ENCODE peak calls at places on chromosomes 13 and 19, in four cellular contexts. F, S, X and I are unnamed samples.
A peak's percentile ranks its signal among the peaks of the same experiment; 100 is the strongest.

GRCh38 chr13:75704194-75704941 is 68.2 kb downstream of the LMO7 start:
- DNase-seq in F (no peak), S (no peak), X (no peak), I (no peak)

GRCh38 chr13:111152836-111153235 is 37.7 kb downstream of the ARHGEF7 start:
- DNase-seq in F (no peak), S (no peak), X (no peak), I (no peak)

GRCh38 chr13:20017365-20017711 is 58.8 kb downstream of the ZMYM2 start:
- DNase-seq in F (no peak), S (no peak), X (no peak), I (no peak)

GRCh38 chr19:40592170-40592569 is 9.0 kb upstream of the LTBP4 start:
- DNase-seq in F (peak; percentile 73), S (no peak), X (no peak), I (no peak)

GRCh38 chr19:32652893-32653625 is 21.9 kb downstream of the ANKRD27 start:
- DNase-seq in F (no peak), S (peak; percentile 66), X (peak; percentile 74), I (no peak)

GRCh38 chr13:20465218-20465879 is 60.3 kb downstream of the CRYL1 start:
- DNase-seq in F (no peak), S (peak; percentile 42), X (no peak), I (no peak)

GRCh38 chr13:111122056-111122455 is 6.9 kb downstream of the ARHGEF7 start:
- DNase-seq in F (peak; percentile 38), S (no peak), X (no peak), I (no peak)

GRCh38 chr13:73602295-73602694 is 531.9 kb downstream of the KLF12 start:
- DNase-seq in F (no peak), S (no peak), X (no peak), I (peak; percentile 12)

GRCh38 chr19:12034610-12035009 is 869 bp downstream of the ZNF433 start:
- DNase-seq in F (no peak), S (no peak), X (no peak), I (peak; percentile 12)

GRCh38 chr19:6551607-6552450 is 21.0 kb downstream of the TNFSF9 start:
- DNase-seq in F (no peak), S (peak; percentile 35), X (no peak), I (peak; percentile 56)

GRCh38 chr19:32677657-32678056 is 2.0 kb downstream of the RGS9BP start:
- DNase-seq in F (no peak), S (no peak), X (no peak), I (peak; percentile 97)

DNA sequence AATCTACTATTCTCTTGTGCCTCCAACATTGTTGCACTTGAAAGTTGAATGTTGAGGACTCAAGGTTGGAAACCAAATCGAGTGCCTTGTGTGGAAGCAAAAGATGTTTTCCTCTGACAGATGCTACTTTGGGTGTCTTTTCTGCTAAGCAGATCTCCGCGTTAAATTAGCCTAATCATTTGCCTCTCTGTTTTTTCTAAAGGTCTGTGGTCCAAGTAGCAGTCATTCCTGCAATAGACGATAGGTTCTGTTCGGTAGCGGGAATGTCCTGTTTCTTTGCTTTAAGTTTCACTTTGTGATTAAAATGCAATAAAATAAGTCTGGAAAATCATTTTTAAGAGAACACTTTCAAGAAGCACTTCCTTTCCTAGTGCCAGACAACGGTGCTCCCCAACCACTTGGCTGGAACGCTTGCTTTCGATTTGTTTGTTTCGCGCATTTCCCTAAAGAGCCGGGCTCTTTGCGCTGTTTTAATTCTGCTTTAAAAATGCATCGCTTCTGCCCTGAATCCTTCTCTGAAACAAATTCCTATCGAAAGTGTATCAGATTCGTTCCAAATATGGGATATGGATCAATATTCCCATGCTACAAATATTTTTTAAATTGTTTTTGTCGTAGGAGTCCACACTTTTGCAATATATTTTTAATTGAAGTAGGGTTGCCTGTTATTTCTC is 14.1 kb downstream of the ZIC2 start:
- DNase-seq in F (no peak), S (no peak), X (no peak), I (no peak)
- H3K27ac ChIP-seq in F (no peak overlapping the region), S (no peak overlapping the region), X (no peak overlapping the region), I (no peak overlapping the region)

GRCh38 chr19:47540748-47541147 is 25.9 kb upstream of the NAPA start:
- DNase-seq in F (no peak), S (no peak), X (no peak), I (peak; percentile 49)
- TF ChIP-seq CTCF in F (peak; percentile 24), S (no peak), X (no peak), I (peak; percentile 25)

GRCh38 chr19:1408300-1409203 is 1.2 kb downstream of the DAZAP1 start:
- DNase-seq in F (peak; percentile 59), S (peak; percentile 55), X (peak; percentile 62), I (no peak)

GRCh38 chr19:1407662-1408299 is 395 bp downstream of the DAZAP1 start:
- DNase-seq in F (no peak), S (peak; percentile 34), X (peak; percentile 50), I (no peak)

GRCh38 chr19:1406818-1407661 is at the start of gene DAZAP1:
- DNase-seq in F (peak; percentile 100), S (peak; percentile 100), X (peak; percentile 97), I (peak; percentile 98)

GRCh38 chr19:1409204-1410005 is 2.0 kb downstream of the DAZAP1 start:
- DNase-seq in F (no peak), S (no peak), X (no peak), I (no peak)

DNA sequence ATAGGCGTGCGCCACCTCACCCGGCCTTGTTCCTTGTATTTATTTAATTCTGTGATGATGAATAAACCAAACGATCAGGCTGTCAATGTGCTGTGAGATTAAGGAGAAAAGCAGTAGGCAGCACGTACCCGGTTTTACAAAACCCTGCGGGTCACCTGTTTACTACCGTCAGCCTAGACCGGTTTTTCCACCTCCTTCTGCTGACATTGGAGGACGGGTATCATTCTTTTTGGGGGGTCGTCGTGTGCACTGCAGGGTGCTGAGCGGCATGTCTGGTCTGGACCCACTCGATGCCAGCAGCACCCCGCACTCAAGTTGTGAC is 929 bp upstream of the DAZAP1 start:
- DNase-seq in F (no peak), S (peak; percentile 40), X (no peak), I (no peak)
- H3K4me3 ChIP-seq in F (peak overlapping the region; percentile 77), S (peak overlapping the region; percentile 99), X (no peak overlapping the region), I (peak overlapping the region; percentile 70)

DNA sequence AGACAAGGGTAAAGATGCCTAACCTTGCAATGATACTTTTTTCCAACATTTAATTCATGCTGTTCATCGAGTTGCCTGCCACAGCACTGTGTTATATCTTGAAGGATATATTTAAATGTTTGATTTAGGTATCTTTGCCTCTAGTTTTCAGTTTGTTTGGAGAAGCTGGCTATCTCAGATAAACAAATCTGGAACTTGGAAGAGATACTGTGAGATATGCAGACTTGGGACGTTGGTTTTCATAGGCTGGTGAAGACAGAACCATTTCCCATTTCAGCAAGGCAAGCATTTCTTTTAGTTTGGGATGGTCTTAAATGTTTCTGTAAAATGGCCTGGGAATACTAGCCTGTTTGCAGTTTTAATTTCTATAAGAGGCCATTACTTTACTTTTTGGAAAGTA is 3.3 kb downstream of the RNASEH2B start:
- DNase-seq in F (no peak), S (no peak), X (no peak), I (no peak)
- H3K27ac ChIP-seq in F (no peak overlapping the region), S (peak overlapping the region; percentile 31), X (no peak overlapping the region), I (no peak overlapping the region)

DNA sequence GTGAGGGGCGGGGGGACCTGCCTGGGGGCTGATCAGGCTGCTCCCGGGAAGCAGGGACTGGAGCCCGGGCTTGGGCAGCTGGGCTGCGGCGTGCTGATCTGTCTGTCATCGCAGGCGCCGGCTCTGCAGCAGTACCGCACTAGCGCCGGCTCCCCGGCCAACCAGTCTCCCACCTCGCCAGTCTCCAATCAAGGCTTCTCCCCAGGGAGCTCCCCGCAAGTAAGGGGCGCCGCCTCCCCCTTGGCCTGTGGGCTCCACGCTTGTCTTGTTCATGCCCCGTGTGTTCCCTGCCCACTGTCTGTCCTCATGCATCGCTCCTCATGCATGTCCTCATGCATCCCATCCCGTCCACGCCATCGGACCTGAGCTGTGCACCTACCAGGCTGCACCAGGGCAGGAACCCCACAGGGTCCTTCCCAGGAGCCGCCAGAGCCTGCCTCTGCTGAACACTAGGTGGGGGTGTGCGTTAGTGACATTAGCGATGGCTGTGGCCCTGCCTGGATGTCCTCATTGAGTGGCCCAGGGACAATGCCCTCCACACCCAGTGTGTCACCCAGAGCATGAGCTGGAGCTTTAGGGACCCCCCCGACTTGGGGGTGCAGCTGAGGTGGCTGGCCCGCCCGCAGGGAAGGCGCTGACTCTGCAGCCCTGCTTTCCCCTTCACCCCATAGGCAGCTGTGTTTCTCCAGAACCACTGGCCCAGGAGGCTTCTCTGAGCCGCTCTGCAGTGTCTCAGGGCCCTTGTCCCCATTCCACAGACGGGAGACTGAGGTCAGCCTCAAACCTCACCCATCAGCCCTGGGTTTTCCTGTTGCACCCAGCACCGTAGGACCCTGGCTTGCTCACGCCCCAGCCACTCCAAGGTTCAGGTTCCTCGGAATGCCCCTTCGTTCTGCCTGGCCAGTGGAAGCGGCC is 19.5 kb downstream of the COMP start:
- DNase-seq in F (peak; percentile 22), S (no peak), X (no peak), I (peak; percentile 68)
- TF ChIP-seq CTCF in F (peak; percentile 30), S (no peak), X (no peak), I (peak; percentile 70)

GRCh38 chr13:51501592-51502205 is 48.9 kb upstream of the INTS6 start:
- DNase-seq in F (no peak), S (no peak), X (no peak), I (no peak)
- H3K4me3 ChIP-seq in F (no peak overlapping the region), S (no peak overlapping the region), X (no peak overlapping the region), I (no peak overlapping the region)

GRCh38 chr13:46355906-46356305 is 31.1 kb downstream of the RUBCNL start:
- DNase-seq in F (no peak), S (no peak), X (no peak), I (no peak)
- H3K27ac ChIP-seq in F (no peak overlapping the region), S (no peak overlapping the region), X (no peak overlapping the region), I (no peak overlapping the region)

GRCh38 chr13:33375421-33375820 is 89.9 kb upstream of the STARD13 start:
- DNase-seq in F (no peak), S (no peak), X (no peak), I (no peak)

GRCh38 chr13:33377825-33378224 is 92.3 kb upstream of the STARD13 start:
- DNase-seq in F (no peak), S (no peak), X (no peak), I (no peak)

GRCh38 chr13:33372251-33372919 is 86.8 kb upstream of the STARD13 start:
- DNase-seq in F (no peak), S (no peak), X (no peak), I (no peak)

GRCh38 chr13:33376212-33376611 is 90.7 kb upstream of the STARD13 start:
- DNase-seq in F (no peak), S (no peak), X (no peak), I (no peak)

GRCh38 chr13:33373624-33374023 is 88.1 kb upstream of the STARD13 start:
- DNase-seq in F (no peak), S (no peak), X (no peak), I (no peak)
- TF ChIP-seq CTCF in F (no peak), S (no peak), X (no peak), I (no peak)